ENCODE peak calls at places on chromosome 15, in eight cellular contexts. T, G, V, D, W, I, F and S are unnamed samples.

GRCh38 chr15:62272290-62272689 is 107.2 kb upstream of the C2CD4B start:
- DNase-seq in G (no peak), F (no peak), W (no peak), D (no peak), T (no peak), I (no peak), V (no peak), S (no peak)

GRCh38 chr15:75232826-75233503 is 25.2 kb upstream of the GOLGA6C start:
- DNase-seq in V (no peak), T (no peak), F (no peak), W (no peak), I (no peak), G (no peak), D (no peak), S (no peak)

GRCh38 chr15:78640840-78641733 is at the start of gene CHRNB4:
- DNase-seq in G (peak; percentile 33), T (no peak), V (no peak), I (no peak), D (no peak), W (peak; percentile 7), F (no peak), S (no peak)

GRCh38 chr15:37135225-37135624 is 34.9 kb upstream of the MEIS2 start:
- DNase-seq in T (no peak), G (no peak), F (no peak), W (no peak), I (peak; percentile 39), V (no peak), D (no peak), S (no peak)

GRCh38 chr15:95596487-95596886 is 734.0 kb upstream of the NR2F2 start:
- DNase-seq in W (no peak), F (no peak), V (no peak), I (no peak), G (no peak), T (no peak), D (no peak), S (no peak)

GRCh38 chr15:101127503-101128076 is 124.3 kb downstream of the CHSY1 start:
- DNase-seq in W (peak; percentile 33), T (peak; percentile 59), I (peak; percentile 95), V (peak; percentile 25), F (peak; percentile 24), D (peak; percentile 91), G (peak; percentile 49), S (peak; percentile 70)

GRCh38 chr15:68725736-68726135 is 95.0 kb downstream of the ANP32A start:
- DNase-seq in V (no peak), D (no peak), G (no peak), I (no peak), T (no peak), F (no peak), W (no peak), S (no peak)

GRCh38 chr15:92803852-92804609 is 96.1 kb upstream of the CHD2 start:
- DNase-seq in T (peak; percentile 78), V (no peak), G (peak; percentile 92), D (peak; percentile 97), F (no peak), I (peak; percentile 76), W (peak; percentile 74), S (peak; percentile 90)

GRCh38 chr15:73153024-73153423 is 100.8 kb downstream of the NEO1 start:
- DNase-seq in D (no peak), W (no peak), T (no peak), I (no peak), G (no peak), V (no peak), F (no peak), S (no peak)

GRCh38 chr15:99566157-99566900 is 545 bp downstream of the MEF2A start:
- DNase-seq in F (no peak), W (no peak), T (no peak), I (peak; percentile 36), D (peak; percentile 44), V (peak; percentile 3), G (peak; percentile 32), S (no peak)

GRCh38 chr15:27670481-27670880 is 428.6 kb downstream of the OCA2 start:
- DNase-seq in W (no peak), T (peak; percentile 3), I (no peak), G (no peak), F (no peak), V (no peak), D (no peak), S (no peak)

GRCh38 chr15:52912172-52912571 is 122.0 kb upstream of the ONECUT1 start:
- DNase-seq in D (no peak), F (no peak), G (no peak), W (no peak), T (no peak), V (no peak), I (no peak), S (no peak)

GRCh38 chr15:66846031-66846430 is 144.0 kb downstream of the SMAD6 start:
- DNase-seq in F (no peak), G (no peak), V (no peak), D (peak; percentile 68), W (no peak), T (no peak), I (no peak), S (no peak)

GRCh38 chr15:57541805-57542504 is 49.7 kb upstream of the MYZAP start:
- DNase-seq in W (peak; percentile 36), D (peak; percentile 82), G (peak; percentile 62), I (peak; percentile 85), T (peak; percentile 52), F (peak; percentile 12), V (no peak), S (no peak)

GRCh38 chr15:55907797-55908196 is 85.6 kb downstream of the NEDD4 start:
- DNase-seq in F (no peak), D (peak; percentile 96), T (no peak), I (peak; percentile 88), G (no peak), V (no peak), W (no peak), S (no peak)

GRCh38 chr15:40360015-40360414 is 2.0 kb downstream of the DISP2 start:
- DNase-seq in T (no peak), G (no peak), V (no peak), D (no peak), F (no peak), W (no peak), I (no peak), S (no peak)

GRCh38 chr15:32029409-32029861 is 880 bp upstream of the CHRNA7 start:
- DNase-seq in T (no peak), V (no peak), I (peak; percentile 23), D (no peak), F (no peak), G (no peak), W (peak; percentile 58), S (no peak)

GRCh38 chr15:70195808-70196304 is 98.1 kb upstream of the TLE3 start:
- DNase-seq in F (peak; percentile 20), W (no peak), V (no peak), G (no peak), I (peak; percentile 45), D (peak; percentile 94), T (no peak), S (no peak)

GRCh38 chr15:43376017-43376705 is 5.3 kb downstream of the TUBGCP4 start:
- DNase-seq in I (peak; percentile 62), T (peak; percentile 36), F (no peak), D (peak; percentile 25), G (peak; percentile 50), W (peak; percentile 20), V (peak; percentile 22), S (no peak)

GRCh38 chr15:77336006-77336405 is 83.9 kb downstream of the PEAK1 start:
- DNase-seq in V (no peak), F (no peak), G (no peak), T (no peak), W (no peak), D (no peak), I (no peak), S (no peak)

GRCh38 chr15:77619883-77620282 is 12.8 kb downstream of the LINGO1 start:
- DNase-seq in F (no peak), G (no peak), I (no peak), T (no peak), D (no peak), V (no peak), W (no peak), S (no peak)

GRCh38 chr15:60351066-60351465 is 46.7 kb downstream of the ANXA2 start:
- DNase-seq in I (no peak), G (no peak), T (peak; percentile 74), V (no peak), D (peak; percentile 93), F (no peak), W (peak; percentile 79), S (no peak)

GRCh38 chr15:66789029-66790025 is 87.3 kb downstream of the SMAD6 start:
- DNase-seq in T (peak; percentile 6), F (no peak), D (peak; percentile 75), V (no peak), W (no peak), G (peak; percentile 12), I (peak; percentile 72), S (no peak)

GRCh38 chr15:82768414-82769081 is 37.3 kb downstream of the FSD2 start:
- DNase-seq in F (no peak), V (no peak), D (peak; percentile 75), W (no peak), T (no peak), G (no peak), I (no peak), S (no peak)

GRCh38 chr15:83206971-83207621 is 527 bp downstream of the HDGFL3 start:
- DNase-seq in T (peak; percentile 45), I (peak; percentile 60), F (no peak), D (peak; percentile 52), V (no peak), W (peak; percentile 14), G (no peak), S (no peak)

GRCh38 chr15:80550910-80551265 is 144.2 kb upstream of the ABHD17C start:
- DNase-seq in G (no peak), T (no peak), I (no peak), F (no peak), V (no peak), W (no peak), D (peak; percentile 25), S (no peak)

GRCh38 chr15:74851960-74852359 is 9.0 kb upstream of the ULK3 start:
- DNase-seq in G (no peak), W (no peak), I (no peak), F (no peak), V (no peak), T (no peak), D (no peak), S (no peak)

GRCh38 chr15:70701891-70702568 is 61.3 kb downstream of the UACA start:
- DNase-seq in T (no peak), V (no peak), I (peak; percentile 89), W (no peak), D (peak; percentile 67), G (no peak), F (no peak), S (no peak)

GRCh38 chr15:67967871-67968423 is 86.2 kb upstream of the PIAS1 start:
- DNase-seq in G (peak; percentile 10), T (peak; percentile 84), W (peak; percentile 35), I (peak; percentile 36), F (peak; percentile 48), D (peak; percentile 53), V (no peak), S (no peak)